ENCODE peak calls at places on chromosome 22, in ten cellular contexts. F, R, B, A, J, K, P, W, Q and O are unnamed samples.
A peak's percentile ranks its signal among the peaks of the same experiment; 100 is the strongest.

GRCh38 chr22:35195821-35196220 is 61.5 kb upstream of the HMGXB4 start:
- DNase-seq in W (no peak), P (no peak), F (no peak), R (no peak), J (no peak), K (no peak), B (no peak), A (no peak), Q (peak; percentile 1), O (no peak)

GRCh38 chr22:32932176-32932575 is 126.0 kb downstream of the SYN3 start:
- DNase-seq in B (no peak), P (no peak), R (no peak), Q (no peak), A (no peak), F (no peak), W (peak; percentile 73), K (no peak), J (peak; percentile 24), O (no peak)

GRCh38 chr22:24592846-24593809 is at the start of gene LRRC75B:
- DNase-seq in F (peak; percentile 92), K (peak; percentile 77), B (peak; percentile 94), P (peak; percentile 64), W (peak; percentile 79), R (peak; percentile 74), A (peak; percentile 93), Q (no peak), J (peak; percentile 84), O (peak; percentile 93)

GRCh38 chr22:33023119-33023827 is 34.9 kb downstream of the SYN3 start:
- DNase-seq in Q (no peak), P (no peak), K (no peak), F (no peak), J (no peak), R (no peak), B (no peak), A (no peak), W (no peak), O (no peak)

GRCh38 chr22:21991309-21991596 is 8.7 kb upstream of the TOP3B start:
- DNase-seq in K (no peak), Q (no peak), R (no peak), F (no peak), J (no peak), A (no peak), P (no peak), W (no peak), B (no peak), O (no peak)

GRCh38 chr22:32020117-32020516 is 22.9 kb upstream of the SLC5A1 start:
- DNase-seq in Q (no peak), R (no peak), A (no peak), P (peak; percentile 89), W (peak; percentile 100), J (peak; percentile 91), B (no peak), K (peak; percentile 16), F (no peak), O (no peak)

GRCh38 chr22:17797721-17798559 is 23.7 kb upstream of the BID start:
- DNase-seq in F (no peak), W (no peak), R (peak; percentile 47), Q (no peak), B (no peak), P (no peak), A (no peak), K (no peak), J (no peak), O (no peak)

GRCh38 chr22:42202048-42202447 is 68.4 kb downstream of the TCF20 start:
- DNase-seq in P (no peak), F (no peak), B (no peak), Q (no peak), R (peak; percentile 62), J (no peak), A (no peak), K (no peak), W (no peak), O (no peak)

GRCh38 chr22:41664490-41664889 is 24.2 kb downstream of the SNU13 start:
- DNase-seq in B (no peak), P (peak; percentile 5), A (no peak), R (no peak), F (no peak), W (no peak), Q (no peak), K (no peak), J (no peak), O (no peak)

GRCh38 chr22:45554040-45554406 is 51.3 kb downstream of the FBLN1 start:
- DNase-seq in B (no peak), K (no peak), F (no peak), A (no peak), Q (no peak), W (no peak), R (no peak), J (no peak), P (no peak), O (no peak)

GRCh38 chr22:20948450-20948849 is 18.6 kb upstream of the AIFM3 start:
- DNase-seq in R (no peak), J (no peak), A (no peak), K (no peak), W (no peak), P (no peak), F (no peak), Q (no peak), B (no peak), O (no peak)

GRCh38 chr22:17272511-17272991 is 53.3 kb upstream of the ADA2 start:
- DNase-seq in B (no peak), A (no peak), F (no peak), K (no peak), R (no peak), P (no peak), J (no peak), Q (no peak), W (no peak), O (peak; percentile 2)

GRCh38 chr22:45889539-45890350 is 87.2 kb downstream of the WNT7B start:
- DNase-seq in W (no peak), K (no peak), R (no peak), J (peak; percentile 63), B (peak; percentile 61), P (no peak), F (peak; percentile 11), Q (no peak), A (no peak), O (peak; percentile 22)

GRCh38 chr22:25661067-25661466 is 80.9 kb upstream of the MYO18B start:
- DNase-seq in J (peak; percentile 17), K (no peak), F (no peak), W (no peak), A (no peak), R (no peak), Q (no peak), B (no peak), P (no peak), O (no peak)

GRCh38 chr22:23146842-23147205 is 1.5 kb downstream of the RAB36 start:
- DNase-seq in K (no peak), F (no peak), A (no peak), W (no peak), B (no peak), J (no peak), Q (no peak), R (no peak), P (no peak), O (no peak)

GRCh38 chr22:46896568-46897245 is 134.3 kb downstream of the TBC1D22A start:
- DNase-seq in P (no peak), Q (no peak), B (peak; percentile 17), R (no peak), K (no peak), A (no peak), J (no peak), F (no peak), W (no peak), O (no peak)
- H3K27ac ChIP-seq in P (no peak overlapping the region), Q (no peak overlapping the region), B (no peak overlapping the region), R (peak overlapping the region; percentile 55), K (no peak overlapping the region), A (no peak overlapping the region), J (no peak overlapping the region), F (no peak overlapping the region), W (no peak overlapping the region), O (no peak overlapping the region)

DNA sequence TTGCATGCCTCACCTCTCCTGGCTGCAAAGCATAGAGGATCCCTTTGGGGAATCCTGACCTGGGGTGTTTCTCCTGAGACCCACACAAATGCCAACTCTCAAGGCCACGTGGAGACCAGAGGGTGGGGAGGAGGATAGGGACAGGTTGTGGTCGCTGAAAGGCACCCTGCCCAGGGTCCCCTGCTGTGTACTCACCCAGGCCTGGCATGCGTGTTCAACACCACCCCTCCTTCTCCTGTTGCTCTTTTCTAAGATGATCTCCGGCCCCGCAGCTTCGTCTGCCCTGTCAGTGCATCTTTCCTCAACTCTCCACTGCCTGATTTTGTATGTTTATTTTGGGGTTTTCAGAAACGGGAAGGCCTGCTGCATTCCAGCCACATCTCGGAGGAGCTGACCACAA is 44.6 kb upstream of the PARVG start:
- DNase-seq in W (no peak), K (no peak), P (no peak), F (no peak), R (no peak), J (no peak), A (no peak), Q (no peak), B (peak; percentile 28), O (no peak)
- TF ChIP-seq CTCF in W (no peak), K (no peak), P (no peak), F (no peak), R (no peak), J (no peak), A (no peak), Q (no peak), B (no peak), O (no peak)

GRCh38 chr22:19723165-19723989 is at the start of gene GP1BB:
- DNase-seq in B (no peak), Q (no peak), J (peak; percentile 54), R (peak; percentile 54), W (no peak), P (peak; percentile 34), F (peak; percentile 76), A (peak; percentile 68), K (peak; percentile 39), O (peak; percentile 75)

GRCh38 chr22:19722175-19722914 is 994 bp upstream of the GP1BB start:
- DNase-seq in K (no peak), J (no peak), Q (no peak), P (no peak), B (no peak), W (no peak), R (no peak), A (no peak), F (peak; percentile 58), O (no peak)

GRCh38 chr22:19724927-19725661 is 1.8 kb downstream of the GP1BB start:
- DNase-seq in Q (no peak), W (no peak), J (no peak), B (no peak), A (no peak), K (no peak), R (no peak), F (no peak), P (no peak), O (no peak)

GRCh38 chr22:19722915-19723164 is 499 bp upstream of the GP1BB start:
- DNase-seq in B (no peak), A (no peak), Q (no peak), W (no peak), J (no peak), F (no peak), K (no peak), R (no peak), P (no peak), O (no peak)

GRCh38 chr22:19723990-19724827 is 870 bp downstream of the GP1BB start:
- DNase-seq in W (no peak), Q (no peak), J (peak; percentile 40), R (peak; percentile 62), K (peak; percentile 70), A (no peak), F (peak; percentile 52), P (peak; percentile 61), B (no peak), O (no peak)
- H3K27ac ChIP-seq in W (no peak overlapping the region), Q (no peak overlapping the region), J (no peak overlapping the region), R (no peak overlapping the region), K (no peak overlapping the region), A (no peak overlapping the region), F (peak overlapping the region; percentile 65), P (no peak overlapping the region), B (no peak overlapping the region), O (peak overlapping the region; percentile 56)

GRCh38 chr22:27540247-27540646 is 261.3 kb downstream of the MN1 start:
- DNase-seq in K (no peak), Q (no peak), J (no peak), B (no peak), P (no peak), F (no peak), A (no peak), W (no peak), R (no peak), O (no peak)
- TF ChIP-seq CTCF in K (no peak), Q (no peak), J (no peak), B (no peak), P (no peak), F (no peak), A (no peak), W (no peak), R (no peak), O (no peak)